ENCODE peak calls at places on chromosome 9, in six cellular contexts. K is H1, U is GM12878, M is HCT116, B is K562, Z is HepG2. X is an unnamed sample.

GRCh38 chr9:5563886-5564285 is 53.6 kb downstream of the PDCD1LG2 start:
- DNase-seq in K (no peak), U (no peak), M (no peak), B (no peak), Z (no peak), X (no peak)

GRCh38 chr9:87640385-87640795 is 85.5 kb upstream of the CTSL start:
- DNase-seq in K (no peak), U (no peak), M (no peak), B (no peak), Z (no peak), X (no peak)

GRCh38 chr9:93662952-93663572 is 86.7 kb downstream of the PHF2 start:
- DNase-seq in K (no peak), U (no peak), M (no peak), B (no peak), Z (no peak), X (no peak)

GRCh38 chr9:38009035-38009501 is 60.0 kb downstream of the SHB start:
- DNase-seq in K (no peak), U (no peak), M (no peak), B (no peak), Z (no peak), X (no peak)

GRCh38 chr9:126151031-126151670 is 175.5 kb upstream of the MVB12B start:
- DNase-seq in K (no peak), U (no peak), M (no peak), B (no peak), Z (peak; percentile 72), X (no peak)

GRCh38 chr9:71681104-71681707 is 87.1 kb downstream of the CEMIP2 start:
- DNase-seq in K (no peak), U (no peak), M (no peak), B (no peak), Z (no peak), X (no peak)

GRCh38 chr9:35826071-35826701 is 2.3 kb downstream of the FAM221B start:
- DNase-seq in K (no peak), U (peak; percentile 69), M (peak; percentile 44), B (peak; percentile 46), Z (peak; percentile 65), X (peak; percentile 72)

GRCh38 chr9:78371981-78372380 is 75.1 kb downstream of the PSAT1 start:
- DNase-seq in K (no peak), U (no peak), M (no peak), B (no peak), Z (no peak), X (no peak)

GRCh38 chr9:80648336-80648735 is 1041.0 kb downstream of the TLE1 start:
- DNase-seq in K (no peak), U (no peak), M (no peak), B (no peak), Z (no peak), X (no peak)

GRCh38 chr9:90100014-90100413 is 495.2 kb downstream of the GADD45G start:
- DNase-seq in K (no peak), U (no peak), M (no peak), B (no peak), Z (no peak), X (no peak)

GRCh38 chr9:97553141-97553540 is 51.7 kb downstream of the TMOD1 start:
- DNase-seq in K (no peak), U (no peak), M (no peak), B (no peak), Z (no peak), X (no peak)

GRCh38 chr9:27209034-27209433 is 87.9 kb downstream of the EQTN start:
- DNase-seq in K (no peak), U (no peak), M (no peak), B (no peak), Z (no peak), X (no peak)

GRCh38 chr9:123487944-123488343 is 131.9 kb downstream of the CRB2 start:
- DNase-seq in K (no peak), U (no peak), M (no peak), B (no peak), Z (no peak), X (no peak)

GRCh38 chr9:74771262-74771585 is 116.5 kb downstream of the TRPM6 start:
- DNase-seq in K (no peak), U (no peak), M (no peak), B (no peak), Z (no peak), X (no peak)

GRCh38 chr9:74772126-74772525 is 115.6 kb downstream of the TRPM6 start:
- DNase-seq in K (no peak), U (no peak), M (no peak), B (no peak), Z (no peak), X (no peak)

GRCh38 chr9:74775401-74775800 is 112.3 kb downstream of the TRPM6 start:
- DNase-seq in K (no peak), U (no peak), M (no peak), B (no peak), Z (no peak), X (no peak)

GRCh38 chr9:74771672-74772071 is 116.0 kb downstream of the TRPM6 start:
- DNase-seq in K (no peak), U (no peak), M (no peak), B (no peak), Z (no peak), X (no peak)

DNA sequence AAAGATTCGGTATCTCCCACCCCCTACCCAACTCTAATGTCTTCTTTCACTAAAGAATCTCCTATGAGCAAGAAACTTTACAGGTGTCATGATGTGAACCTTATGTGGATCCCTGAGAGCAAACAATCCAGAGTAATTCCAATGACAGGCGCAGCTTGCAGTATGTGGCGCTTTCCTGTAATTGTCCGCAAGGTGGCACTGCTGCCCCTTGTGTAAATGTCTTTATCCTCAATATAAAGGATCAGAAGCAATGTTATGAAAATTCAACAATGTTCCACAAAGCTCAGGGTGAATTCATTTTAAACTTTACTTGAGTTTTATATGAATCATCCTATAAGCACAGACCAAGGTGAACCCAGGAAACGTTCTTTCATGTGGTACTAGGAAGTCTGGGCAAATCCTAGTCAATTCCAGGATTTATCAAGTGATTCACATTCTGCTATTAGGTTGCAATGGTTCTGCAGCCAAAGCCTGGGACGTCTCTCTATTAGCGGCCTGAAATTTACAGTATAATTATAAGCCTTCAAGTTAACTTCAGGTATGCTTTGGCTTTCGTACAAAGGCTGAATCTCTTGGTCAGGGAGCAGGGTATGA is 113.7 kb downstream of the TRPM6 start:
- DNase-seq in K (peak; percentile 19), U (peak; percentile 23), M (peak; percentile 67), B (peak; percentile 46), Z (peak; percentile 63), X (peak; percentile 71)
- TF ChIP-seq JUND in K (no peak), U (no peak), M (no peak), B (no peak), Z (no peak), X (no peak)

DNA sequence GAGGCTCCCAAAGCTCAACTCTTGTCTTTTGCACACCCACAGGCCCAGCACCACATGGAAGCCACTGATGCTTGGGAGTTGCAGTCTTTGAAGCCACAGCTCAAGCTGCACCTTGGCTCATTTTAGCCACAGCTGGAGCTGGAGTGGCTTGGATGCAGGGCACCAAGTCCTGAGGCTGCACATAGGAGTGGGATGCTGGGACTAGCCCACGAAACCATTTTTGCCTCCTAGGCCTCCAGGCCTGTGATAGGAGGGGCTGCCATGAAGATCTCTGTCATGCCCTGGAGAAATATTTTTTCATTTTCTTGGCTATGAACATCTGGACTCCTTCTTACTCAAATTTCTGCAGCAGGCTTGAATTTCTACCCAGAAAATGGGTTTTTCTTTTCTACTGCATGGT is 438.5 kb upstream of the TNC start:
- DNase-seq in K (no peak), U (no peak), M (no peak), B (no peak), Z (no peak), X (no peak)
- TF ChIP-seq JUND in K (no peak), U (no peak), M (no peak), B (no peak), Z (no peak), X (no peak)

GRCh38 chr9:100601216-100601615 is 23.3 kb downstream of the CAVIN4 start:
- DNase-seq in K (no peak), U (no peak), M (peak; percentile 61), B (peak; percentile 32), Z (peak; percentile 69), X (peak; percentile 74)
- TF ChIP-seq JUND in K (no peak), U (no peak), M (no peak), B (no peak), Z (no peak), X (no peak)

DNA sequence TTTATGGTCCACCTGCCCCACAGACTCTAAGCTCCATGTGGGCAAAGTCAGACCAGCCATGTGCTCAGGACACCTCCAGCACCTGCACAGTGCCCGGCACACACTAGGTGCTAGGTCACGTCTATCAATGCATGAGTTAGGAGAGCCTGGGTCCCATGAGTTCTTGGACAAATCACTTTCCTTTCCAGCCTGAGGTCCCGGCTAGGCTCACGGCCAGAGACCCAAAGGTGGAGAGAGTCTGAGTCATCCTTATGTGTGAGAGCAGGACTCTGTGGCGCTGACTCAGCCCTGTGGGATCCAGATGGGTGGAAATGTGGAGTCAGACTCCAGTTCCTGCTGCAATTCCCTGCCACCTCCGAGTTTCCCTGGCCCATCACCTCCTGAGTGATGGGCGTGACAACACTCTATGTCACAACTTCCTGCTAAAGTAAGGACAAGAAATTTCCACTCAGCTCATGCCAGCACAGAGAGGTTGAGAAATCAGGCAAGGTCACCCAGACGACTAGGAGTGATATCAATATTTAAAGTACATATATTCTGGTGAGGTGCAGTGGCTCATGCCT is 2.5 kb upstream of the ST6GALNAC4 start:
- DNase-seq in K (no peak), U (no peak), M (peak; percentile 99), B (peak; percentile 51), Z (peak; percentile 87), X (no peak)
- TF ChIP-seq JUND in K (no peak), U (no peak), M (no peak), B (peak; percentile 97), Z (peak; percentile 64), X (no peak)

DNA sequence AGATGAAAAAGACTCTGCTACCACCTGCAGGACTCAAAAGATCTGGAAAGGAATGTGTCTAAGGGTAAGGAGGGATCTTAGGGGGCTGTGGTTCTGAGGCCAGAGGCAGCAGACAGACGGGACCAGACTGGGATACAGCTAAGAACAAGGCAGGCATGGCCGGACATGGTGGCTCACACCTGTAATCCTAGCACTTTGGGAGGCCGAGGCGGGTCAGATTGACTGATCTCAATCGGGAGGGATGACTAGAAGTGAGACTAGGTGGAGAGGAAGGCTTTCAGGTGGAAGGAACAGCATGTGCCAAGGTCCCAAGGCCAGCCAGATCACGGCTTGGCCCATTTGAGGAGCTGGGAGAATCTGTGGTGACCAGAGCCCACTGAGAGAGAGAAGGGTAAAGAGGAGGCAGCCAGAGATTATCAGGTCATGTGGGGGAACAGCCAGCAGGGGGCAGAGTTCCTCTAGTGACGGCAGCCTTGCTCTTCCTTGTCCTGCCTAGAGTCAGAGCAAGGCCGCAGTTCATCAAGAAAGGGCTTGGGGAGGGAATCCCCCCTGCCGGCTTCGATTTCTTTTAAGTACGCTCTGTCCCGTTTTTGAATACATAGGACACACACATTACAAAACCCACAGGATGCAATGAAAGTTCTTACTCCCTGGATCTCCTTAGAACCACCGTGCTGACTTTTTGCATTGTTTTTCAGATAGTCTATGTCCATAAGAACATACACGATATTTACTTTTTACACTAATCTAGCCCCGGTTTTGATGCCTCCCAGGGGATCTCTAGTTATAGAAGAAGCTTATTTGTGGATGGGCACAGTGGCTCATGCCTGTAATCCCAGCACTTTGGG is 2.6 kb upstream of the OLFML2A start:
- DNase-seq in K (peak; percentile 75), U (peak; percentile 50), M (peak; percentile 73), B (peak; percentile 80), Z (peak; percentile 61), X (peak; percentile 90)
- TF ChIP-seq JUND in K (no peak), U (no peak), M (no peak), B (peak; percentile 23), Z (no peak), X (no peak)

GRCh38 chr9:134399435-134400056 is 73.3 kb downstream of the RXRA start:
- DNase-seq in K (no peak), U (no peak), M (peak; percentile 36), B (peak; percentile 56), Z (no peak), X (no peak)
- TF ChIP-seq JUND in K (no peak), U (no peak), M (no peak), B (no peak), Z (no peak), X (no peak)

X was measured in T47D.